ENCODE peak calls at places on chromosome 18, in nine cellular contexts. W, V, X, Z, E, O, Q, F and Y are unnamed samples.
A peak's percentile ranks its signal among the peaks of the same experiment; 100 is the strongest.

GRCh38 chr18:79420033-79420745 is 24.5 kb downstream of the NFATC1 start:
- DNase-seq in W (no peak), V (no peak), X (no peak), Z (no peak), E (peak; percentile 33), O (no peak), Q (no peak), F (no peak), Y (no peak)

GRCh38 chr18:61336766-61337165 is 3.5 kb downstream of the CDH20 start:
- DNase-seq in W (no peak), V (no peak), X (no peak), Z (no peak), E (no peak), O (no peak), Q (no peak), F (no peak), Y (no peak)

GRCh38 chr18:27608742-27609141 is 423.6 kb upstream of the CHST9 start:
- DNase-seq in W (peak; percentile 27), V (no peak), X (no peak), Z (peak; percentile 6), E (no peak), O (no peak), Q (peak; percentile 50), F (no peak), Y (peak; percentile 37)

GRCh38 chr18:5309888-5310470 is 14.5 kb upstream of the ZBTB14 start:
- DNase-seq in W (peak; percentile 3), V (no peak), X (no peak), Z (peak; percentile 62), E (no peak), O (peak; percentile 79), Q (no peak), F (no peak), Y (no peak)

GRCh38 chr18:23107718-23108117 is 27.6 kb upstream of the CABLES1 start:
- DNase-seq in W (peak; percentile 25), V (no peak), X (no peak), Z (no peak), E (no peak), O (no peak), Q (no peak), F (peak; percentile 26), Y (no peak)

GRCh38 chr18:21443776-21444464 is 156.6 kb downstream of the ESCO1 start:
- DNase-seq in W (no peak), V (no peak), X (no peak), Z (no peak), E (no peak), O (no peak), Q (no peak), F (no peak), Y (no peak)

GRCh38 chr18:6607348-6607747 is 122.2 kb upstream of the ARHGAP28 start:
- DNase-seq in W (no peak), V (no peak), X (no peak), Z (no peak), E (no peak), O (no peak), Q (no peak), F (no peak), Y (no peak)

GRCh38 chr18:76357585-76358265 is 137.3 kb downstream of the ZNF516 start:
- DNase-seq in W (no peak), V (no peak), X (no peak), Z (no peak), E (no peak), O (no peak), Q (no peak), F (no peak), Y (no peak)

GRCh38 chr18:77550625-77551024 is 301.0 kb downstream of the GALR1 start:
- DNase-seq in W (no peak), V (no peak), X (no peak), Z (no peak), E (no peak), O (no peak), Q (no peak), F (no peak), Y (no peak)

GRCh38 chr18:51196116-51196810 is 1.2 kb downstream of the MEX3C start:
- DNase-seq in W (peak; percentile 69), V (peak; percentile 21), X (peak; percentile 46), Z (peak; percentile 31), E (no peak), O (peak; percentile 35), Q (no peak), F (no peak), Y (no peak)

GRCh38 chr18:79008356-79008940 is 28.8 kb downstream of the SALL3 start:
- DNase-seq in W (no peak), V (no peak), X (no peak), Z (no peak), E (no peak), O (no peak), Q (no peak), F (no peak), Y (no peak)

GRCh38 chr18:59783138-59783537 is 85.9 kb upstream of the CCBE1 start:
- DNase-seq in W (peak; percentile 71), V (peak; percentile 65), X (peak; percentile 64), Z (peak; percentile 51), E (peak; percentile 85), O (peak; percentile 45), Q (peak; percentile 83), F (peak; percentile 68), Y (peak; percentile 82)

GRCh38 chr18:55314031-55314430 is 274.0 kb downstream of the TCF4 start:
- DNase-seq in W (no peak), V (no peak), X (no peak), Z (no peak), E (no peak), O (peak; percentile 40), Q (peak; percentile 28), F (no peak), Y (no peak)

GRCh38 chr18:22503803-22504202 is 86.1 kb upstream of the CTAGE1 start:
- DNase-seq in W (peak; percentile 87), V (no peak), X (peak; percentile 66), Z (no peak), E (no peak), O (no peak), Q (no peak), F (no peak), Y (no peak)

GRCh38 chr18:7856099-7856498 is 289.0 kb downstream of the PTPRM start:
- DNase-seq in W (peak; percentile 10), V (no peak), X (no peak), Z (no peak), E (no peak), O (no peak), Q (no peak), F (no peak), Y (peak; percentile 62)

GRCh38 chr18:68764016-68764415 is 33.9 kb upstream of the CCDC102B start:
- DNase-seq in W (peak; percentile 68), V (no peak), X (no peak), Z (no peak), E (no peak), O (no peak), Q (no peak), F (no peak), Y (peak; percentile 21)

GRCh38 chr18:77811510-77811909 is 561.9 kb downstream of the GALR1 start:
- DNase-seq in W (no peak), V (no peak), X (no peak), Z (no peak), E (no peak), O (no peak), Q (no peak), F (no peak), Y (peak; percentile 4)

GRCh38 chr18:80105369-80106167 is 3.5 kb upstream of the ADNP2 start:
- DNase-seq in W (no peak), V (no peak), X (no peak), Z (peak; percentile 24), E (no peak), O (no peak), Q (no peak), F (no peak), Y (no peak)

GRCh38 chr18:11591957-11592356 is 17.4 kb upstream of the SLC35G4 start:
- DNase-seq in W (no peak), V (no peak), X (no peak), Z (peak; percentile 2), E (no peak), O (peak; percentile 49), Q (peak; percentile 64), F (no peak), Y (peak; percentile 23)

DNA sequence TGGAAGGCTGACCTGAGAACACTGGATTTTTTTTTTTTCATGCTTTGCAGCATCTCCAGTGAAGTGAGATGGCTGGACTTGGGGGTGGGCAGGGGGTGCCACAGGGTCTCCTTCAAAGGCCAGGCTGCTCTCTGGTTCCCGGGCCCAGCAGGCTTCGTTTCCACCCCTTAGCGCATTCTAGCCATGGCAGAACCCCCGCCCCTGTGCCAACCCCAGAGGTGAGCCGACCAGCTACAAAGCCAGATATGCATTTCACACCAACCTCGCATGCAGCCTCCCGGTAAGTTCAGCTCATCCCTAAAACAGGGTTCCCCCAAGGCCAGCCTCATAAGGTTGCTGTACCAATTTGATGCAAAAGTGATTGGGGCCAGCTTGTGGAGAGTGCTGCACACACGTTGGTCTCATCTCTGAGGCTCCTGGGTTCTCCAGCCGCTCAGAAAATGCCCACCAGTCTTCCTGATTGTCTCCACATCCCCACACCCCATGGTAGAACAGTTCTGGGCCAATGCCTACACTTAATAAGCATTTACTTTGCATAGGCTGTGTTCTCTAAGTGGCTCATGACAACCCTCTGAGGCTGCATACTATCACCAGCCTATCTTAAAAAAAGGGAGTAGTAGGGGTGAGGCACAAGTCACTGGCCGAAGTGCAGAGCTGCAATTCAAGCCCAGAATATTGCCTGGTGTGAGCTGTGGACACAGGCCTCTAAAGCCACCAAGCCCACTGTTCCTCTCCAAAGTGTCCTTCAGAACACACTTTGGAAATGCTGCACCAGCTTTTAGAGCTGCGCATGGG is 23.3 kb downstream of the SMAD7 start:
- DNase-seq in W (peak; percentile 20), V (no peak), X (no peak), Z (no peak), E (no peak), O (no peak), Q (no peak), F (no peak), Y (no peak)
- H3K4me1 ChIP-seq in W (peaks cover 77% of the 10 kb centered on the region), V (peaks cover 43% of the 10 kb centered on the region), X (peaks cover 93% of the 10 kb centered on the region), Z (peaks cover 94% of the 10 kb centered on the region), E (peaks cover 66% of the 10 kb centered on the region), O (peaks cover 93% of the 10 kb centered on the region), Q (peaks cover 91% of the 10 kb centered on the region), F (peaks cover 96% of the 10 kb centered on the region), Y (peaks cover 13% of the 10 kb centered on the region)

DNA sequence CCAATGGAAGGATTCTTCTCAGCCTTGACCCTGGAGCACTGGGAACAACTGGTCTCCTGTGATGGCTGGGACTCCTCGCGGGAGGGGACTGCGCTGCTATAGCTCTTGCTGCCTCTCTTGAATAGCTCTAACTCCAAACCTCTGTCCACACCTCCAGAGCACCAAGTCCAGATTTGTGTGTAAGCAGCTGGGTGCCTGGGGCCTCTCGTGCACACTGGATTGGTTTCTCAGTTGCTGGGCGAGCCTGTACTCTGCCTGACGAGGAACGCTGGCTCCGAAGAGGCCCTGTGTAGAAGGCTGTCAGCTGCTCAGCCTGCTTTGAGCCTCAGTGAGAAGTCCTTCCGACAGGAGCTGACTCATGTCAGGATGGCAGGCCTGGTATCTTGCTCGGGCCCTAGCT is 28.8 kb downstream of the LIPG start:
- DNase-seq in W (no peak), V (no peak), X (peak; percentile 58), Z (no peak), E (no peak), O (no peak), Q (no peak), F (no peak), Y (no peak)
- TF ChIP-seq EZH2phosphoT487 in W (no peak), V (no peak), X (no peak), Z (no peak), E (no peak), O (no peak), Q (no peak), F (no peak), Y (no peak)

GRCh38 chr18:41553716-41554115 is 401.3 kb upstream of the PIK3C3 start:
- DNase-seq in W (no peak), V (no peak), X (peak; percentile 10), Z (no peak), E (no peak), O (no peak), Q (no peak), F (no peak), Y (no peak)
- H3K36me3 ChIP-seq in W (no peaks in the 10 kb centered on the region), V (no peaks in the 10 kb centered on the region), X (no peaks in the 10 kb centered on the region), Z (no peaks in the 10 kb centered on the region), E (no peaks in the 10 kb centered on the region), O (no peaks in the 10 kb centered on the region), Q (no peaks in the 10 kb centered on the region), F (no peaks in the 10 kb centered on the region), Y (no peaks in the 10 kb centered on the region)

GRCh38 chr18:2908946-2909335 is 62.1 kb downstream of the EMILIN2 start:
- DNase-seq in W (no peak), V (no peak), X (no peak), Z (no peak), E (no peak), O (no peak), Q (no peak), F (no peak), Y (no peak)
- H3K4me1 ChIP-seq in W (no peaks in the 10 kb centered on the region), V (peaks cover 2% of the 10 kb centered on the region), X (peaks cover 7% of the 10 kb centered on the region), Z (peaks cover 7% of the 10 kb centered on the region), E (peaks cover 20% of the 10 kb centered on the region), O (no peaks in the 10 kb centered on the region), Q (peaks cover 7% of the 10 kb centered on the region), F (peaks cover 7% of the 10 kb centered on the region), Y (peaks cover 6% of the 10 kb centered on the region)